ENCODE peak calls at places on chromosomes 4 and X, in seven cellular contexts. J, N, Q, V, D, X and R are unnamed samples.

GRCh38 chr4:6840062-6840976 is 57.8 kb downstream of the KIAA0232 start:
- DNase-seq in V (no peak), Q (peak), N (no peak), J (no peak), X (no peak), D (no peak), R (no peak)

GRCh38 chrX:45623266-45623665 is 422.6 kb upstream of the DIPK2B start:
- DNase-seq in D (peak), N (no peak), Q (peak), X (no peak), J (no peak), V (no peak), R (no peak)

GRCh38 chr4:118997601-118998000 is 108.9 kb downstream of the SYNPO2 start:
- DNase-seq in Q (peak), J (no peak), X (no peak), N (no peak), D (no peak), V (no peak), R (no peak)

GRCh38 chr4:7021930-7022658 is 21.1 kb upstream of the TADA2B start:
- DNase-seq in Q (peak), J (no peak), N (peak), X (no peak), V (no peak), D (peak), R (no peak)

GRCh38 chr4:137635108-137635507 is 102.8 kb upstream of the PCDH18 start:
- DNase-seq in J (no peak), V (no peak), Q (peak), N (no peak), X (no peak), D (peak), R (no peak)

GRCh38 chrX:45788941-45789348 is 588.3 kb upstream of the DIPK2B start:
- DNase-seq in N (peak), J (no peak), X (no peak), V (peak), D (no peak), Q (peak), R (no peak)

GRCh38 chrX:115018040-115018647 is 728 bp upstream of the IL13RA2 start:
- DNase-seq in X (no peak), V (no peak), D (no peak), N (no peak), J (no peak), Q (peak), R (no peak)

GRCh38 chrX:48613502-48614160 is 16.3 kb downstream of the WDR13 start:
- DNase-seq in D (no peak), N (no peak), Q (peak), V (no peak), J (no peak), X (no peak), R (no peak)

GRCh38 chr4:97153042-97153441 is 990.2 kb downstream of the STPG2 start:
- DNase-seq in Q (no peak), V (no peak), J (no peak), X (no peak), N (no peak), D (peak), R (no peak)

GRCh38 chr4:18645356-18645755 is 623.8 kb upstream of the LCORL start:
- DNase-seq in J (no peak), Q (no peak), X (no peak), D (no peak), V (no peak), N (no peak), R (no peak)

GRCh38 chr4:6960628-6961027 is 51.0 kb downstream of the TBC1D14 start:
- DNase-seq in D (no peak), X (no peak), J (no peak), Q (no peak), V (no peak), N (no peak), R (no peak)

GRCh38 chrX:87299563-87300160 is 217.9 kb upstream of the KLHL4 start:
- DNase-seq in X (no peak), V (no peak), J (no peak), D (peak), N (no peak), Q (peak), R (no peak)

GRCh38 chr4:526971-527460 is 28.0 kb downstream of the PIGG start:
- DNase-seq in D (no peak), J (no peak), V (no peak), Q (no peak), N (no peak), X (no peak), R (no peak)

GRCh38 chrX:53122013-53122412 is 28.1 kb downstream of the KANTR start:
- DNase-seq in Q (no peak), J (no peak), V (no peak), X (no peak), D (no peak), N (no peak), R (no peak)

GRCh38 chr4:150591904-150592303 is 10.0 kb downstream of the MAB21L2 start:
- DNase-seq in Q (no peak), V (no peak), J (no peak), N (no peak), X (no peak), D (no peak), R (no peak)

GRCh38 chr4:139315221-139315675 is 13.0 kb upstream of the NDUFC1 start:
- DNase-seq in Q (no peak), X (no peak), J (no peak), D (no peak), V (no peak), N (no peak), R (no peak)

GRCh38 chr4:101039367-101039766 is 308.0 kb downstream of the PPP3CA start:
- DNase-seq in Q (no peak), J (no peak), D (no peak), X (no peak), V (no peak), N (no peak), R (no peak)

GRCh38 chrX:46381630-46382029 is 163.6 kb downstream of the ZNF674 start:
- DNase-seq in D (peak), Q (peak), J (no peak), X (no peak), N (no peak), V (no peak), R (no peak)

GRCh38 chr4:46946914-46947313 is 37.9 kb upstream of the COX7B2 start:
- DNase-seq in Q (peak), D (no peak), J (no peak), V (no peak), X (no peak), N (no peak), R (no peak)

GRCh38 chr4:8719421-8719820 is 126.9 kb downstream of the CPZ start:
- DNase-seq in Q (no peak), D (no peak), N (no peak), J (no peak), V (no peak), X (no peak), R (no peak)

GRCh38 chrX:84064164-84064563 is 123.8 kb downstream of the RPS6KA6 start:
- DNase-seq in X (no peak), Q (peak), N (no peak), D (peak), V (no peak), J (no peak), R (no peak)

GRCh38 chr4:80423553-80424224 is 88.2 kb downstream of the CFAP299 start:
- DNase-seq in V (no peak), N (no peak), Q (peak), D (no peak), X (no peak), J (no peak), R (no peak)

GRCh38 chr4:122584517-122584916 is 36.3 kb downstream of the IL21 start:
- DNase-seq in D (peak), J (no peak), Q (peak), V (no peak), N (no peak), X (no peak), R (no peak)

GRCh38 chr4:87239821-87240220 is 19.4 kb upstream of the KLHL8 start:
- DNase-seq in N (no peak), X (no peak), V (no peak), Q (peak), J (no peak), D (peak), R (no peak)

GRCh38 chr4:163167333-163167626 is 590 bp upstream of the NAF1 start:
- DNase-seq in X (no peak), N (no peak), V (no peak), Q (peak), J (no peak), D (no peak), R (no peak)

GRCh38 chrX:47815901-47816845 is 20.5 kb upstream of the ZNF81 start:
- DNase-seq in X (no peak), Q (peak), J (no peak), V (no peak), N (no peak), D (no peak), R (no peak)

GRCh38 chr4:163606885-163607284 is 112.4 kb downstream of the TMA16 start:
- DNase-seq in N (no peak), Q (no peak), X (no peak), V (no peak), D (no peak), J (no peak), R (no peak)

GRCh38 chr4:75686346-75686745 is 13.1 kb upstream of the G3BP2 start:
- DNase-seq in J (no peak), Q (peak), N (no peak), D (no peak), V (no peak), X (no peak), R (no peak)

GRCh38 chr4:111652206-111652605 is 493.0 kb upstream of the FAM241A start:
- DNase-seq in D (no peak), V (no peak), N (no peak), X (no peak), Q (peak), J (no peak), R (no peak)

GRCh38 chr4:41204400-41204978 is 9.9 kb downstream of the APBB2 start:
- DNase-seq in X (no peak), J (peak), N (no peak), D (peak), Q (peak), V (peak), R (peak)

GRCh38 chr4:109703664-109704351 is 563 bp upstream of the CASP6 start:
- DNase-seq in Q (peak), X (no peak), V (no peak), J (no peak), N (no peak), D (peak), R (no peak)

GRCh38 chr4:10403633-10404445 is 53.4 kb downstream of the ZNF518B start:
- DNase-seq in V (no peak), Q (peak), J (no peak), X (peak), N (no peak), D (peak), R (peak)

GRCh38 chr4:16293205-16293860 is 67.1 kb upstream of the TAPT1 start:
- DNase-seq in Q (no peak), J (no peak), X (no peak), N (no peak), V (no peak), D (no peak), R (no peak)

GRCh38 chr4:73251384-73251783 is 7.2 kb downstream of the ANKRD17 start:
- DNase-seq in N (no peak), X (no peak), V (no peak), D (no peak), J (no peak), Q (peak), R (no peak)
- H3K27ac ChIP-seq in N (no peak), X (no peak), V (no peak), D (no peak), J (no peak), Q (no peak), R (no peak)

DNA sequence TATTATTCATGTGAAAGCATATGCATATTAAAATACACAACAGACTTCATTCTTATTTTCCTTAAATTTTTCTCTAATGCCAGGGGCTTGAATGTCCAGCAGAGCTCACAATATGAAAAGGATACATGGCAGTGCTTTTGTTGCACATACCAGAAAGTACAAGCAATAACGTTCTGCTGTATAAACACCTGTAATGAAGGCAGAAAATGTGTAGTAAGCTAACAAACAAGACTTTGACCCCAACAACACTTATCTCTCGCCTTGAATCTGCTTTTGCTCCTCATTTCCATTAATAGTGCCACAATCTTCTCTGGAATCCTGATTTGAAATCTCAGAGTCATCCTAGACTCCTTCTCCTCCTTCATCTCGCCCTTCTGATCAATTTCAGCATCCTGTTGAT is 687.3 kb downstream of the IL1RAPL1 start:
- DNase-seq in V (no peak), Q (no peak), D (no peak), X (no peak), J (no peak), N (no peak), R (no peak)
- H3K27ac ChIP-seq in V (no peak), Q (no peak), D (no peak), X (no peak), J (no peak), N (no peak), R (no peak)

DNA sequence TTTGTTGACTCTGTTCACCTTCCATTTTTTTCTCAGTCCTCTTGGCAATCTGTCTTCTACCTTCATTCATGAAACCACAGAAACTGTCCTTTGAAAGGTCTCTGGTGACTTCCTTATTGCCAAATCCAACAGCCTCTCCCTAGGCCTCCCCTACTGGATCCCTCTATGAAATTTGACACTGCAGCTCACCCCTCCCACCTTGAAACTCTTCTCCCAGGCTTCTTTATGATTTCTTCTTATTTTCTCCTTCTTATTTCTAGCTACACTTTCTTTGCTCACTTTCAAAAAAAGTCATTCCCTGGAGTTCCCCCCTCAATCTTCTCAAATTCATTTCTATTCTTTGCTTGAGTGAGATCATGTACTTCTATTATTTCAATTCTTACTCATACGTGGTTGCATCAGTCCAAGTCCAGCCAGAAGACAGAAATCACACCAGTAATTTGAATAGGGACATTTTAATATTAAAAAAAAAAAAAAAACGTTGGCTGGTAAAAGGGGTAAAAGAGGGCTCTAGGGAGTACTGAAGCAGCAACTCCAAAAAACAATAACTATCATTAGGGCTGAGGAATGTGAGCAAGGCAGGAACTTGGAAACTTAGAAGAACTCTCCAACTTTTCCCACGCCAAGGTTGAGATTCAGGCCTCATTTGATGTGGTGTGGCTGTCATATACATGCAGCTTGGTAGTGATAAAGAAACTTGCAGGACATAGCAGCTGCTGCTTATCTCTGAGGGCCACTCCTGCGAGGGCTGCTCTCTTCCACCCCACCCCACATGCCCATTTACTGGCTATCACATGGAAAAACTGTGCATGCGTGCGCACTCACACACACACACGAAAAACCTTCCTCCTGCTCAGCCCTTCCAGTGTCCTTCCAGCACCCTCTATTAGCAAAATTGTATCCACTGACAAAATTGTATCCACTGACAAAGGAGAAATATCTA is 169.8 kb upstream of the GALNT7 start:
- DNase-seq in Q (peak), V (no peak), X (no peak), D (peak), N (no peak), J (no peak), R (no peak)
- H3K27ac ChIP-seq in Q (peak), V (no peak), X (no peak), D (peak), N (no peak), J (no peak), R (no peak)

DNA sequence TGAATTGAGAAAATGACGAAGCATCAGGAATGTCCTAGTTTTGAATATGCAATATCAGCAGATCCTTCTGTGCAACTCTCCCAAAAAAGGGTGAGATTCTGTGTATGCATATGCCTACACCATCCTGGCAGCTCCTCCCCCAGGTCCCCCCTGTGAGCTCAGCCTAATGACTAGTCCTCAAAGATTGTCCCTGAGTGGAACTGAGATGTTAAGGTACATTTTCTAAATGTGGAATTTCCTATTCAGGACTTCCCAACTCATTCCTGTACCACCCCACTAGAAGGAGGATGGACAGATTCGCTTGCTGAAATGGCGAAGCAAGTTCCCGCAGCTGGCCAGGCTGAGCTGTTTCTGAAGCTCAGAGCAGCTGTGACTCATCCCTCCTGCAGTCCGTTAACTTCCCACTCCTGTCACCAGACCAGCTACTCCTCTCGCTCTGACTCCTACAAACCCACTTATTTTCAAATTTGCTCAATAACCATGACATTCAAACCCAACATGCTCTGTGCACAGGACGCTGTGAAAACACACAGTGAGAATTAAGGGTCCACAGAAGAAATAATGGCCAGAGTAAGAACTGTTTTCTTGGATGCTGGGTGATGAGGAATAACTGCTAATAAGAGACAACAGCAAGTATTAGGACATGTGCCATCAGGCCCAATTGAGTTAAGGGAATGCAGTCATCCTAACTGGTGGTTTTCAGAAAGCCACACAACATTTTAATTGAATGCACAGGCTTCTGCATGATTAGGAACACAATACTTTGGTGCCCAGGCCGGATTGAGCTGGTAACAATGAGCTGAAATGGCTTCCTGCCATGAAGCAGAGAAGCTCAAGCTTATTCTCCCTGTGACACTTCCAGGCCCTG is 40.0 kb upstream of the IRF2 start:
- DNase-seq in V (peak), N (no peak), Q (peak), X (no peak), J (no peak), D (peak), R (peak)
- H3K27ac ChIP-seq in V (no peak), N (peak), Q (peak), X (peak), J (peak), D (no peak), R (peak)

GRCh38 chr4:76951333-76952033 is 1.9 kb downstream of the SEPTIN11 start:
- DNase-seq in X (no peak), Q (peak), N (no peak), V (no peak), D (no peak), J (no peak), R (no peak)
- H3K27ac ChIP-seq in X (no peak), Q (peak), N (no peak), V (peak), D (no peak), J (peak), R (no peak)

GRCh38 chr4:185112104-185112503 is 31.0 kb upstream of the SLC25A4 start:
- DNase-seq in J (peak), N (no peak), X (no peak), V (no peak), D (peak), Q (peak), R (no peak)
- H3K27ac ChIP-seq in J (peak), N (no peak), X (no peak), V (peak), D (peak), Q (peak), R (no peak)

GRCh38 chr4:88759039-88759631 is 61.5 kb upstream of the NAP1L5 start:
- DNase-seq in D (no peak), J (no peak), Q (peak), N (no peak), V (no peak), X (no peak), R (no peak)

GRCh38 chr4:88757067-88757466 is 59.4 kb upstream of the NAP1L5 start:
- DNase-seq in X (no peak), D (no peak), J (no peak), Q (no peak), V (no peak), N (no peak), R (no peak)

GRCh38 chr4:88757776-88758175 is 60.1 kb upstream of the NAP1L5 start:
- DNase-seq in Q (no peak), V (no peak), X (no peak), J (no peak), N (no peak), D (no peak), R (no peak)

GRCh38 chr4:88756149-88756548 is 58.5 kb upstream of the NAP1L5 start:
- DNase-seq in J (no peak), V (no peak), X (no peak), D (no peak), N (no peak), Q (no peak), R (no peak)

DNA sequence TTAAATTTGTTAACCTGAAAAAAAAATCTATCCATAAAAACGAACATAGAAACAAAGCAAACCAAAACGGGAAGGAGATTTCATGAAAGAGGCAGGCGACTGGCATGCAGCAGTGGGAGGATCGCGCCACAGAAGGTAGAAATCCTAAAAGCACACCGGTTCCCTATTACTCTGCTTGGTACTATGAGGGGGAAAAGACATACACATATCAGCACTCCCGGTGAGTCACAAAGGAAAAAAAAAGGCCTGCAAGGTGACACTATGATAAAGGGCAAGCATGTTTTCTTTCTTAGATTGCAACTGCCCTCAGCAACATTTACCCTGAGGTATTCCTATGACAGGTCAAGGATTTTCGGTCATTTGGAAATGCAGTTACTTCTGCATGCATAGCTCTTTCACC is 60.6 kb upstream of the NAP1L5 start:
- DNase-seq in Q (no peak), N (no peak), X (no peak), D (peak), V (no peak), J (no peak), R (no peak)
- H3K27ac ChIP-seq in Q (no peak), N (no peak), X (no peak), D (no peak), V (no peak), J (no peak), R (no peak)